ENCODE peak calls at places on chromosomes 12 and 14, in five cellular contexts. U is stomach, B is adrenal gland, L is body of pancreas, P is HCT116. X is an unnamed sample. For H3K36me3 and H3K4me1, the result is how much of the 10 kb centered on the place peaks cover.

GRCh38 chr14:40674503-40674902 is 932.2 kb upstream of the LRFN5 start:
- DNase-seq in U (no peak), B (no peak), L (no peak), P (no peak), X (no peak)

GRCh38 chr14:21940887-21941855 is 267.6 kb upstream of the OR4E1 start:
- DNase-seq in U (no peak), B (no peak), L (no peak), P (peak), X (peak)

GRCh38 chr12:54215990-54216579 is 27.3 kb upstream of the SMUG1 start:
- DNase-seq in U (no peak), B (peak), L (peak), P (no peak), X (no peak)

GRCh38 chr12:30862486-30862885 is 64.1 kb upstream of the TSPAN11 start:
- DNase-seq in U (no peak), B (no peak), L (no peak), P (no peak), X (peak)

GRCh38 chr14:55514819-55515470 is 65.1 kb upstream of the KTN1 start:
- DNase-seq in U (no peak), B (no peak), L (no peak), P (peak), X (no peak)

GRCh38 chr12:22658214-22658613 is 33.2 kb downstream of the ETNK1 start:
- DNase-seq in U (no peak), B (no peak), L (no peak), P (no peak), X (no peak)

GRCh38 chr12:9039397-9039977 is 50.1 kb downstream of the KLRG1 start:
- DNase-seq in U (no peak), B (no peak), L (peak), P (peak), X (peak)

GRCh38 chr12:89797436-89797835 is 88.8 kb upstream of the ATP2B1 start:
- DNase-seq in U (no peak), B (no peak), L (no peak), P (no peak), X (no peak)

GRCh38 chr14:79161576-79161975 is 991.4 kb downstream of the NRXN3 start:
- DNase-seq in U (no peak), B (peak), L (no peak), P (no peak), X (peak)

GRCh38 chr14:20332386-20332945 is 613 bp downstream of the CCNB1IP1 start:
- DNase-seq in U (no peak), B (no peak), L (peak), P (no peak), X (peak)

GRCh38 chr12:26150737-26151450 is 26.1 kb upstream of the BHLHE41 start:
- DNase-seq in U (no peak), B (no peak), L (peak), P (no peak), X (no peak)

GRCh38 chr14:23831591-23831990 is 122.0 kb upstream of the DHRS4 start:
- DNase-seq in U (no peak), B (no peak), L (peak), P (no peak), X (no peak)

GRCh38 chr14:104804481-104805325 is 3.8 kb downstream of the ZBTB42 start:
- DNase-seq in U (no peak), B (no peak), L (no peak), P (no peak), X (no peak)

GRCh38 chr14:55359307-55359706 is 52.3 kb downstream of the ATG14 start:
- DNase-seq in U (no peak), B (no peak), L (no peak), P (no peak), X (no peak)

GRCh38 chr14:78512021-78512420 is 341.8 kb downstream of the NRXN3 start:
- DNase-seq in U (no peak), B (no peak), L (no peak), P (no peak), X (no peak)

GRCh38 chr14:55077691-55078151 is 26.3 kb downstream of the MAPK1IP1L start:
- DNase-seq in U (peak), B (no peak), L (peak), P (peak), X (peak)

GRCh38 chr14:68506645-68507405 is 286.0 kb downstream of the ZFP36L1 start:
- DNase-seq in U (peak), B (no peak), L (no peak), P (no peak), X (no peak)

GRCh38 chr12:121796855-121797751 is 3.6 kb upstream of the RHOF start:
- DNase-seq in U (peak), B (peak), L (peak), P (peak), X (peak)

GRCh38 chr12:115648463-115648862 is 629.0 kb downstream of the MED13L start:
- DNase-seq in U (no peak), B (no peak), L (no peak), P (no peak), X (no peak)

GRCh38 chr14:72830786-72831583 is 62.9 kb downstream of the DPF3 start:
- DNase-seq in U (no peak), B (no peak), L (peak), P (no peak), X (peak)

GRCh38 chr14:100078216-100078780 is 13.1 kb downstream of the EVL start:
- DNase-seq in U (no peak), B (no peak), L (no peak), P (no peak), X (peak)

GRCh38 chr14:66624319-66624937 is 116.5 kb downstream of the GPHN start:
- DNase-seq in U (peak), B (peak), L (peak), P (peak), X (peak)

GRCh38 chr12:126953365-126953889 is 1313.5 kb upstream of the TMEM132C start:
- DNase-seq in U (no peak), B (no peak), L (no peak), P (no peak), X (no peak)

GRCh38 chr12:7108042-7108927 is 729 bp downstream of the C1RL start:
- DNase-seq in U (peak), B (peak), L (peak), P (peak), X (peak)

GRCh38 chr12:7107181-7108041 is 1.6 kb downstream of the C1RL start:
- DNase-seq in U (no peak), B (no peak), L (peak), P (no peak), X (no peak)

GRCh38 chr12:7110661-7111060 is 1.6 kb upstream of the C1RL start:
- DNase-seq in U (no peak), B (no peak), L (no peak), P (no peak), X (no peak)

GRCh38 chr12:7112041-7112440 is 3.0 kb upstream of the C1RL start:
- DNase-seq in U (no peak), B (no peak), L (no peak), P (no peak), X (no peak)

DNA sequence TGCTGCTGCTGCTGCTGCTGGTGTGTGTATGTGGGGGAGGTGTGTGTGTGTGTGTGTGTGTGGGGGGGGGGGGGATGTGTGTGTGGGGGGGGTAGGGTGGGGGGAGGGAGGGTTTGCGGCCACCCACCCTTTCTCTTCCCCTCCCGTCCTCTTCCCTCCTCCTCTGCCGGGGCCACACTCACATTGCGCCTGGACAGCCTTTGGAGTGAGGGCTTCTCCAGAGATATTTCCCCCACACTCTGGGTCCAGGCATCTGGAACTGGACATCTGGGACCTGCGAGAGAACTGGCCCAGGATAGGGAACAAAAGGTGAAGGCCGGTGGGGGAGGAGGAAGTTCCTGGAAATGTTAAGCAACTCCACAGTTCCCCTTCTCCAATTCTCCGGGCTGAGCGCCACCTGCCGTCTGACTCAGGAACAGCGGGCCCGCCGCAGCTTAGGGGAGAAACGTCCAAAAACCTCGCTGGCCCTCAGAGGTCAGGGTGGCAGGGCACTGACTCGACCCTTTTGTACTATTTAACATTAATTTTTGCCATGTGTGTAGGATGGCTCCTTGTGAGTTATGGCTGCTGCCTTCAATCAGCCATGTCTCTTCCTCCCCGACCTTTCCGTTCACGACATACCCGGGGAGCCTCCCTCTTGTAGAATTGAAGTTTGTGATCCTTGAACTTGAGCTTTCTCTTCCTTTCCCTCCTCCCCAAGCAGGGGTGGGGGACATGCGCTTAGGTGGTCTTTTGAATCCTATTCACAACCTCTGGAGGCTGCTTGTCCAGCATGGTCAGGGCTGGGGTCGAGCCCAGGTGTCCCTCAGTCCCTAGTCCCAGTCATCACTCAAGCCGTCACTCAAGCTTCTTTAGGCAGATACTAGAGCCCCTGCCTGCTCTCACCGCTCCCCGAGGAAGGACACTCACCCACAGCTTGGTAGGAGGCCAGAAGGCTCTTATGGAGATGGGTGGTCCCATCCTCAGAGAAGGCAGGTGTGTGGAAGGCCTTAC is at the start of gene C1RL:
- DNase-seq in U (peak), B (peak), L (peak), P (peak), X (peak)
- TF ChIP-seq POLR2A in U (no peak), B (peak), L (peak), P (no peak), X (no peak)

DNA sequence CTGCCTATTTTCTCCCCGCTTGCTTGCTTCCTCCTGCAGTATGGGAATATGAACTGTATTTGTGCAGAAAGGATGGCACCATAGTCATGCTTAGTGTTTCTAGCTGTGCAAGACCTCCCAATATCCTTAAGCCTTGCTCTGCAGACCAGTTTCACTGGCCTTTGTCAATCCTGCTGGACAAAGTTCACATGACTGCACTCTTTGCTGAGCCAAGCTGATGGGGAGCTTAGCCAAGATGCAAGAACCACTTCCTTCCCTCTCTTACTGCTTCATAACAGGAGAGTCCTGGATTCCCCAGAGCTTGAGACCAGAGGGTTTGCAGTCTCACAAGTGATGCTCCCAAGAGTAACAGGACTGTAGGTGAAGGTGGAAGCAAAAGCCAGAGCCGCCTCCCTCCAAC is 3.8 kb downstream of the ASIC1 start:
- DNase-seq in U (no peak), B (no peak), L (peak), P (no peak), X (no peak)
- H3K36me3 ChIP-seq in U (under half), B (under half), L (under half), P (under half), X (under half)

DNA sequence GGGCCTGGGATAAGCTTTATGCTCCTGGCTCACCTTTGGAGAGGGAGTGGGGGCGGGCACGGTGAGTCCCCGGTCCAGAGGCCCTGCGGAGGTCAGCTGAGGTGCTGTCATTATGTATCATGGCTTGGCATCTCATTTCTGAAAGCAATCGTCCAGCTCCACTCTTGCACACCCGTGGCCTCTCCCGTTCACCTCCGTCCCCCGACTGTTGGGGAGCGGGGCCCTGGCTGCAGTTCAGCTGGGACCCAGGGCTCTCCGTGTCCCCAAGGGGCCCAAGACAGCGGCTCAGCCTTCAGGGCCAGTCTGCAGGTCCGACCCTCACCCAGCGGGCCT is 10.6 kb downstream of the BMP4 start:
- DNase-seq in U (no peak), B (no peak), L (no peak), P (no peak), X (no peak)
- H3K4me1 ChIP-seq in U (under half), B (under half), L (under half), P (under half), X (under half)

DNA sequence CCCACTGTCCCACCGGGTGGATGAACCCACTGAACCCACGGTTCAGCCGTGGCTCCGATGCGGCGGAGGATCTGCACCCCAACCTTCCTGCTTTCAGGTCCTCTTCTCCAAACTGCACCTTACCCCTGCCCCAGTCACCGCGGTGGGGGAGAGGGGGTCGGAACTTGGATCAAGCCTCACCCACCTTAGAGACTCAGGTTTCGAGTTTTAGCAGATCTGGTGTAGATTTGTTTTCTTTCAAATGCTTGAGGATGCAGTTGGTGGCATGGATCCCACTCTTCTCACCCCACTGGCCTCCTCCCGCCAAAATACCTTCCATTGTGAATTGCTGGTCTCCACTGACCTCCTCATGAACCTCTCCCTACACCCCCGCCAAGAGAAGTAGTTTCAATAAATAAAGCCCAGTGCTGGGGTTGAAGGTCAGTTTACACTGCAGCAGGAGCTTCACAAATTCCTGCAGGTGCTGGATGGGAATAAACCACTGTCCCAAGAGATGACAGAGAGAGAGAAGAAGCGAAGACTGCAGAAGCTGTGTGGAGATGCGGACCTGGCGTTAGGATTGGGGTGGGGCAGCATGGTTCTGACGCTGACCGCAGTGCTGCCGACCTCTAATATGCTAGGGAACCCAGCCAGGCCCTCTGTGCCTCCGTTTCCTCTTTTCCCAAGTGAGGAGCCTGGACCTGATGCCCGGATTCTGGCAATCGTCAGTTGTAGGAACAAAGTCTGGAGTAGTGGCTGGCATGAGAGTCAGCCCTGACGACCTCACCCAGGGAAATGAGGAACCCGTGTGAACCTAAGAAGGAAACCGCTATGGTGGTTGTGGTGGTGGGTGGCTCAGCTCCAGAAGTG is 7.4 kb downstream of the TTC6 start:
- DNase-seq in U (no peak), B (no peak), L (no peak), P (no peak), X (no peak)
- TF ChIP-seq POLR2A in U (no peak), B (no peak), L (no peak), P (no peak), X (no peak)

DNA sequence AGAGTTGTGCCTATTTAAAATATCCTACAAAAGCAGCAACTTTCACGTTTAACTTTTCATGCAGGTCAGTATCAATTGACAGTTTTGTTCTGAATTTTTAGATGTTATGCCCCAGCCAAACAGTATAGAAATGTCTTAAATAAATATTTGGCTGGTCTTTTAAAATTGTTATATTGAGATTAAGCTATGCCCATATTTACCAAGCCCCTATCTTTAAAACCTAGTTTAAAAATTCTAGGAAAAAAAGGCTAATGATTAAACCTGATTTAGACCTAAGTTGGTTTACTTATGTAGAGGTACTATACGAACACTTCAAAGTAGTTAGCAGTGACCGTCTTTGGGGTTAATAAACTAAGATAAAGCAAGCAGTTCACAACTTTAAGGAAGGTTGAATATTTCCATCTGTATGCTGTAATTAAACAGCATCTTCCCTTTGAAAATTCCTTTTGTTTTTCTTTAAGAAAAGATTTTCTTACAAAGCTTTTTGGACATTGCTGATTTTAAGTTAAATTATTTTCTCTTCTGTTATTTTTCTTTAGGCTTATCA is 7.3 kb downstream of the EID3 start:
- DNase-seq in U (no peak), B (no peak), L (no peak), P (no peak), X (no peak)
- H3K36me3 ChIP-seq in U (half or more), B (half or more), L (under half), P (under half), X (under half)

X was measured in testis.